ENCODE peak calls at places on chromosomes 11 and 22, in four cellular contexts. C, J, H and I are unnamed samples.

GRCh38 chr22:47788461-47788860 is 1026.0 kb downstream of the TBC1D22A start:
- DNase-seq in C (no peak), J (no peak), H (no peak), I (no peak)

GRCh38 chr11:81886406-81887075 is 847.1 kb downstream of the FAM181B start:
- DNase-seq in C (no peak), J (no peak), H (no peak), I (no peak)

GRCh38 chr11:1469911-1470680 is 16.5 kb downstream of the MOB2 start:
- DNase-seq in C (no peak), J (peak; percentile 71), H (no peak), I (no peak)

GRCh38 chr22:23110190-23110921 is 31.4 kb downstream of the RSPH14 start:
- DNase-seq in C (no peak), J (no peak), H (no peak), I (no peak)

GRCh38 chr11:125971618-125972017 is 25.8 kb downstream of the VSIG10L2 start:
- DNase-seq in C (no peak), J (no peak), H (no peak), I (no peak)

GRCh38 chr11:118608268-118609214 is 1.1 kb downstream of the PHLDB1 start:
- DNase-seq in C (peak; percentile 81), J (peak; percentile 92), H (peak; percentile 94), I (peak; percentile 24)

GRCh38 chr22:43066844-43067385 is 22.3 kb downstream of the TTLL1 start:
- DNase-seq in C (no peak), J (no peak), H (peak; percentile 59), I (no peak)

GRCh38 chr22:39312410-39312809 is 7.0 kb downstream of the RPL3 start:
- DNase-seq in C (no peak), J (no peak), H (no peak), I (no peak)

GRCh38 chr22:37146507-37147180 is 3.1 kb downstream of the IL2RB start:
- DNase-seq in C (no peak), J (peak; percentile 51), H (no peak), I (no peak)

GRCh38 chr11:93757924-93758865 is 16.7 kb downstream of the C11orf54 start:
- DNase-seq in C (no peak), J (no peak), H (no peak), I (no peak)

GRCh38 chr22:23419151-23419550 is 160.9 kb downstream of the IGLL1 start:
- DNase-seq in C (no peak), J (no peak), H (no peak), I (no peak)

GRCh38 chr11:57566035-57566504 is 1.4 kb downstream of the UBE2L6 start:
- DNase-seq in C (no peak), J (no peak), H (peak; percentile 79), I (peak; percentile 7)

GRCh38 chr11:63686912-63687311 is 5.6 kb downstream of the RTN3 start:
- DNase-seq in C (no peak), J (no peak), H (peak; percentile 24), I (no peak)

GRCh38 chr11:78046486-78046854 is 17.2 kb upstream of the THRSP start:
- DNase-seq in C (no peak), J (no peak), H (no peak), I (no peak)

GRCh38 chr22:50606561-50607365 is 6.2 kb downstream of the MAPK8IP2 start:
- DNase-seq in C (no peak), J (peak; percentile 58), H (no peak), I (no peak)

GRCh38 chr11:119015054-119015611 is 3.0 kb downstream of the RPS25 start:
- DNase-seq in C (no peak), J (no peak), H (no peak), I (no peak)

GRCh38 chr11:64126796-64127195 is 39.1 kb downstream of the MACROD1 start:
- DNase-seq in C (no peak), J (no peak), H (no peak), I (no peak)

GRCh38 chr22:38868886-38869381 is 3.1 kb downstream of the CBX6 start:
- DNase-seq in C (peak; percentile 82), J (peak; percentile 95), H (peak; percentile 93), I (peak; percentile 45)

GRCh38 chr11:10076458-10077141 is 217.4 kb downstream of the SBF2 start:
- DNase-seq in C (no peak), J (peak; percentile 76), H (peak; percentile 48), I (no peak)

GRCh38 chr11:122981388-122982264 is at the start of gene BSX:
- DNase-seq in C (peak; percentile 36), J (peak; percentile 84), H (peak; percentile 70), I (no peak)

GRCh38 chr11:79472736-79473536 is 32.1 kb upstream of the TENM4 start:
- DNase-seq in C (no peak), J (no peak), H (no peak), I (no peak)

GRCh38 chr11:27020736-27021135 is 19.9 kb upstream of the BBOX1 start:
- DNase-seq in C (no peak), J (no peak), H (peak; percentile 42), I (no peak)

GRCh38 chr11:6404341-6405038 is 14.2 kb downstream of the SMPD1 start:
- DNase-seq in C (peak; percentile 9), J (no peak), H (peak; percentile 17), I (no peak)

GRCh38 chr11:31160504-31161422 is 208.8 kb downstream of the DCDC1 start:
- DNase-seq in C (no peak), J (no peak), H (no peak), I (no peak)

GRCh38 chr11:73839123-73839457 is 37.6 kb downstream of the COA4 start:
- DNase-seq in C (no peak), J (no peak), H (no peak), I (no peak)

GRCh38 chr22:41478473-41478872 is 9.6 kb downstream of the ACO2 start:
- DNase-seq in C (no peak), J (no peak), H (no peak), I (no peak)

GRCh38 chr22:11628651-11629511 is 3899.1 kb upstream of the OR11H1 start:
- DNase-seq in C (no peak), J (peak; percentile 83), H (no peak), I (no peak)

GRCh38 chr11:93490996-93491618 is 52.1 kb downstream of the SMCO4 start:
- DNase-seq in C (no peak), J (no peak), H (no peak), I (no peak)

GRCh38 chr11:118398797-118399564 is 2.4 kb upstream of the ATP5MG start:
- DNase-seq in C (peak; percentile 42), J (no peak), H (no peak), I (peak; percentile 66)

GRCh38 chr22:33888821-33889220 is 31.5 kb downstream of the LARGE1 start:
- DNase-seq in C (no peak), J (no peak), H (no peak), I (no peak)

GRCh38 chr22:30038219-30038618 is 42.0 kb upstream of the HORMAD2 start:
- DNase-seq in C (no peak), J (no peak), H (peak; percentile 26), I (no peak)

GRCh38 chr11:104625246-104625645 is 273.0 kb downstream of the CASP12 start:
- DNase-seq in C (no peak), J (no peak), H (peak; percentile 8), I (no peak)

GRCh38 chr11:10657308-10658271 is 36.0 kb downstream of the IRAG1 start:
- DNase-seq in C (no peak), J (no peak), H (peak; percentile 80), I (peak; percentile 37)